ENCODE peak calls at places on chromosomes 2 and 18, in nine cellular contexts. One of them, this sample, is unnamed.

GRCh38 chr2:107569496-107569895 is 257.2 kb upstream of the RGPD4 start:
- DNase-seq in IMR-90: no peak
- DNase-seq in CD8-positive, alpha-beta memory T cell: no peak
- DNase-seq in natural killer cell treated with Interleukin-12 subunit alpha and Interleukin-12 subunit beta and Interleukin-15 and Interleukin-18, amount 100 ng/mL, for 72 hours: no peak
- DNase-seq in activated CD8-positive, alpha-beta memory T cell treated with anti-CD3 and anti-CD28 coated beads for 24 hours: no peak
- DNase-seq in Caki2: no peak
- DNase-seq in activated T-helper 1 cell treated with Interleukin-2 at 50 U/mL for 16 hours: no peak
- DNase-seq in activated effector memory CD4-positive, alpha-beta T cell treated with Interleukin-2 at 50 U/mL for 16 hours: no peak
- DNase-seq in AG09319: no peak
- DNase-seq in this sample: no peak

GRCh38 chr2:149027602-149028250 is 10.8 kb upstream of the LYPD6B start:
- DNase-seq in IMR-90: no peak
- DNase-seq in CD8-positive, alpha-beta memory T cell: no peak
- DNase-seq in natural killer cell treated with Interleukin-12 subunit alpha and Interleukin-12 subunit beta and Interleukin-15 and Interleukin-18, amount 100 ng/mL, for 72 hours: no peak
- DNase-seq in activated CD8-positive, alpha-beta memory T cell treated with anti-CD3 and anti-CD28 coated beads for 24 hours: no peak
- DNase-seq in Caki2: no peak
- DNase-seq in activated T-helper 1 cell treated with Interleukin-2 at 50 U/mL for 16 hours: no peak
- DNase-seq in activated effector memory CD4-positive, alpha-beta T cell treated with Interleukin-2 at 50 U/mL for 16 hours: no peak
- DNase-seq in AG09319: no peak
- DNase-seq in this sample: no peak

GRCh38 chr2:205129531-205129930 is 552.8 kb upstream of the NRP2 start:
- DNase-seq in IMR-90: no peak
- DNase-seq in CD8-positive, alpha-beta memory T cell: no peak
- DNase-seq in natural killer cell treated with Interleukin-12 subunit alpha and Interleukin-12 subunit beta and Interleukin-15 and Interleukin-18, amount 100 ng/mL, for 72 hours: no peak
- DNase-seq in activated CD8-positive, alpha-beta memory T cell treated with anti-CD3 and anti-CD28 coated beads for 24 hours: no peak
- DNase-seq in Caki2: no peak
- DNase-seq in activated T-helper 1 cell treated with Interleukin-2 at 50 U/mL for 16 hours: no peak
- DNase-seq in activated effector memory CD4-positive, alpha-beta T cell treated with Interleukin-2 at 50 U/mL for 16 hours: no peak
- DNase-seq in AG09319: no peak
- DNase-seq in this sample: no peak

GRCh38 chr2:205708231-205708631 is 25.9 kb downstream of the NRP2 start:
- DNase-seq in IMR-90: peak; percentile 90
- DNase-seq in CD8-positive, alpha-beta memory T cell: no peak
- DNase-seq in natural killer cell treated with Interleukin-12 subunit alpha and Interleukin-12 subunit beta and Interleukin-15 and Interleukin-18, amount 100 ng/mL, for 72 hours: no peak
- DNase-seq in activated CD8-positive, alpha-beta memory T cell treated with anti-CD3 and anti-CD28 coated beads for 24 hours: no peak
- DNase-seq in Caki2: no peak
- DNase-seq in activated T-helper 1 cell treated with Interleukin-2 at 50 U/mL for 16 hours: no peak
- DNase-seq in activated effector memory CD4-positive, alpha-beta T cell treated with Interleukin-2 at 50 U/mL for 16 hours: no peak
- DNase-seq in AG09319: no peak
- DNase-seq in this sample: no peak

GRCh38 chr2:102736174-102736606 is 25.6 kb upstream of the TMEM182 start:
- DNase-seq in IMR-90: peak; percentile 20
- DNase-seq in CD8-positive, alpha-beta memory T cell: peak; percentile 49
- DNase-seq in natural killer cell treated with Interleukin-12 subunit alpha and Interleukin-12 subunit beta and Interleukin-15 and Interleukin-18, amount 100 ng/mL, for 72 hours: no peak
- DNase-seq in activated CD8-positive, alpha-beta memory T cell treated with anti-CD3 and anti-CD28 coated beads for 24 hours: no peak
- DNase-seq in Caki2: peak; percentile 70
- DNase-seq in activated T-helper 1 cell treated with Interleukin-2 at 50 U/mL for 16 hours: no peak
- DNase-seq in activated effector memory CD4-positive, alpha-beta T cell treated with Interleukin-2 at 50 U/mL for 16 hours: no peak
- DNase-seq in AG09319: no peak
- DNase-seq in this sample: no peak

GRCh38 chr2:10507106-10507505 is 59.0 kb upstream of the ODC1 start:
- DNase-seq in IMR-90: no peak
- DNase-seq in CD8-positive, alpha-beta memory T cell: no peak
- DNase-seq in natural killer cell treated with Interleukin-12 subunit alpha and Interleukin-12 subunit beta and Interleukin-15 and Interleukin-18, amount 100 ng/mL, for 72 hours: no peak
- DNase-seq in activated CD8-positive, alpha-beta memory T cell treated with anti-CD3 and anti-CD28 coated beads for 24 hours: peak; percentile 37
- DNase-seq in Caki2: no peak
- DNase-seq in activated T-helper 1 cell treated with Interleukin-2 at 50 U/mL for 16 hours: no peak
- DNase-seq in activated effector memory CD4-positive, alpha-beta T cell treated with Interleukin-2 at 50 U/mL for 16 hours: no peak
- DNase-seq in AG09319: no peak
- DNase-seq in this sample: peak; percentile 75

GRCh38 chr2:45874324-45874723 is 222.8 kb downstream of the PRKCE start:
- DNase-seq in IMR-90: no peak
- DNase-seq in CD8-positive, alpha-beta memory T cell: no peak
- DNase-seq in natural killer cell treated with Interleukin-12 subunit alpha and Interleukin-12 subunit beta and Interleukin-15 and Interleukin-18, amount 100 ng/mL, for 72 hours: no peak
- DNase-seq in activated CD8-positive, alpha-beta memory T cell treated with anti-CD3 and anti-CD28 coated beads for 24 hours: no peak
- DNase-seq in Caki2: no peak
- DNase-seq in activated T-helper 1 cell treated with Interleukin-2 at 50 U/mL for 16 hours: no peak
- DNase-seq in activated effector memory CD4-positive, alpha-beta T cell treated with Interleukin-2 at 50 U/mL for 16 hours: no peak
- DNase-seq in AG09319: no peak
- DNase-seq in this sample: no peak

GRCh38 chr2:149166958-149167810 is 128.7 kb downstream of the LYPD6B start:
- DNase-seq in IMR-90: no peak
- DNase-seq in CD8-positive, alpha-beta memory T cell: peak; percentile 50
- DNase-seq in natural killer cell treated with Interleukin-12 subunit alpha and Interleukin-12 subunit beta and Interleukin-15 and Interleukin-18, amount 100 ng/mL, for 72 hours: no peak
- DNase-seq in activated CD8-positive, alpha-beta memory T cell treated with anti-CD3 and anti-CD28 coated beads for 24 hours: peak; percentile 65
- DNase-seq in Caki2: no peak
- DNase-seq in activated T-helper 1 cell treated with Interleukin-2 at 50 U/mL for 16 hours: no peak
- DNase-seq in activated effector memory CD4-positive, alpha-beta T cell treated with Interleukin-2 at 50 U/mL for 16 hours: peak; percentile 8
- DNase-seq in AG09319: no peak
- DNase-seq in this sample: no peak

GRCh38 chr2:207163053-207163814 is 2.5 kb downstream of the KLF7 start:
- DNase-seq in IMR-90: peak; percentile 92
- DNase-seq in CD8-positive, alpha-beta memory T cell: no peak
- DNase-seq in natural killer cell treated with Interleukin-12 subunit alpha and Interleukin-12 subunit beta and Interleukin-15 and Interleukin-18, amount 100 ng/mL, for 72 hours: no peak
- DNase-seq in activated CD8-positive, alpha-beta memory T cell treated with anti-CD3 and anti-CD28 coated beads for 24 hours: no peak
- DNase-seq in Caki2: peak; percentile 89
- DNase-seq in activated T-helper 1 cell treated with Interleukin-2 at 50 U/mL for 16 hours: no peak
- DNase-seq in activated effector memory CD4-positive, alpha-beta T cell treated with Interleukin-2 at 50 U/mL for 16 hours: no peak
- DNase-seq in AG09319: no peak
- DNase-seq in this sample: no peak

GRCh38 chr2:212949786-212950185 is 201.6 kb downstream of the IKZF2 start:
- DNase-seq in IMR-90: no peak
- DNase-seq in CD8-positive, alpha-beta memory T cell: no peak
- DNase-seq in natural killer cell treated with Interleukin-12 subunit alpha and Interleukin-12 subunit beta and Interleukin-15 and Interleukin-18, amount 100 ng/mL, for 72 hours: no peak
- DNase-seq in activated CD8-positive, alpha-beta memory T cell treated with anti-CD3 and anti-CD28 coated beads for 24 hours: no peak
- DNase-seq in Caki2: no peak
- DNase-seq in activated T-helper 1 cell treated with Interleukin-2 at 50 U/mL for 16 hours: no peak
- DNase-seq in activated effector memory CD4-positive, alpha-beta T cell treated with Interleukin-2 at 50 U/mL for 16 hours: no peak
- DNase-seq in AG09319: no peak
- DNase-seq in this sample: no peak

GRCh38 chr18:79522451-79523220 is 126.9 kb downstream of the NFATC1 start:
- DNase-seq in IMR-90: no peak
- DNase-seq in CD8-positive, alpha-beta memory T cell: peak; percentile 86
- DNase-seq in natural killer cell treated with Interleukin-12 subunit alpha and Interleukin-12 subunit beta and Interleukin-15 and Interleukin-18, amount 100 ng/mL, for 72 hours: no peak
- DNase-seq in activated CD8-positive, alpha-beta memory T cell treated with anti-CD3 and anti-CD28 coated beads for 24 hours: peak; percentile 79
- DNase-seq in Caki2: no peak
- DNase-seq in activated T-helper 1 cell treated with Interleukin-2 at 50 U/mL for 16 hours: peak; percentile 47
- DNase-seq in activated effector memory CD4-positive, alpha-beta T cell treated with Interleukin-2 at 50 U/mL for 16 hours: peak; percentile 44
- DNase-seq in AG09319: no peak
- DNase-seq in this sample: peak; percentile 78

GRCh38 chr2:24207359-24207758 is 32.5 kb downstream of the FAM228A start:
- DNase-seq in IMR-90: no peak
- DNase-seq in CD8-positive, alpha-beta memory T cell: no peak
- DNase-seq in natural killer cell treated with Interleukin-12 subunit alpha and Interleukin-12 subunit beta and Interleukin-15 and Interleukin-18, amount 100 ng/mL, for 72 hours: no peak
- DNase-seq in activated CD8-positive, alpha-beta memory T cell treated with anti-CD3 and anti-CD28 coated beads for 24 hours: no peak
- DNase-seq in Caki2: no peak
- DNase-seq in activated T-helper 1 cell treated with Interleukin-2 at 50 U/mL for 16 hours: no peak
- DNase-seq in activated effector memory CD4-positive, alpha-beta T cell treated with Interleukin-2 at 50 U/mL for 16 hours: no peak
- DNase-seq in AG09319: no peak
- DNase-seq in this sample: peak; percentile 80

GRCh38 chr18:41461058-41461560 is 493.9 kb upstream of the PIK3C3 start:
- DNase-seq in IMR-90: no peak
- DNase-seq in CD8-positive, alpha-beta memory T cell: no peak
- DNase-seq in natural killer cell treated with Interleukin-12 subunit alpha and Interleukin-12 subunit beta and Interleukin-15 and Interleukin-18, amount 100 ng/mL, for 72 hours: no peak
- DNase-seq in activated CD8-positive, alpha-beta memory T cell treated with anti-CD3 and anti-CD28 coated beads for 24 hours: no peak
- DNase-seq in Caki2: no peak
- DNase-seq in activated T-helper 1 cell treated with Interleukin-2 at 50 U/mL for 16 hours: no peak
- DNase-seq in activated effector memory CD4-positive, alpha-beta T cell treated with Interleukin-2 at 50 U/mL for 16 hours: no peak
- DNase-seq in AG09319: no peak
- DNase-seq in this sample: no peak

GRCh38 chr2:241315879-241316700 is at the start of gene SEPTIN2:
- DNase-seq in IMR-90: peak; percentile 28
- DNase-seq in CD8-positive, alpha-beta memory T cell: peak; percentile 85
- DNase-seq in natural killer cell treated with Interleukin-12 subunit alpha and Interleukin-12 subunit beta and Interleukin-15 and Interleukin-18, amount 100 ng/mL, for 72 hours: peak; percentile 89
- DNase-seq in activated CD8-positive, alpha-beta memory T cell treated with anti-CD3 and anti-CD28 coated beads for 24 hours: peak; percentile 94
- DNase-seq in Caki2: peak; percentile 73
- DNase-seq in activated T-helper 1 cell treated with Interleukin-2 at 50 U/mL for 16 hours: no peak
- DNase-seq in activated effector memory CD4-positive, alpha-beta T cell treated with Interleukin-2 at 50 U/mL for 16 hours: no peak
- DNase-seq in AG09319: no peak
- DNase-seq in this sample: peak; percentile 93

GRCh38 chr2:238900511-238900910 is 52.6 kb downstream of the TWIST2 start:
- DNase-seq in IMR-90: peak; percentile 18
- DNase-seq in CD8-positive, alpha-beta memory T cell: no peak
- DNase-seq in natural killer cell treated with Interleukin-12 subunit alpha and Interleukin-12 subunit beta and Interleukin-15 and Interleukin-18, amount 100 ng/mL, for 72 hours: no peak
- DNase-seq in activated CD8-positive, alpha-beta memory T cell treated with anti-CD3 and anti-CD28 coated beads for 24 hours: no peak
- DNase-seq in Caki2: no peak
- DNase-seq in activated T-helper 1 cell treated with Interleukin-2 at 50 U/mL for 16 hours: no peak
- DNase-seq in activated effector memory CD4-positive, alpha-beta T cell treated with Interleukin-2 at 50 U/mL for 16 hours: no peak
- DNase-seq in AG09319: no peak
- DNase-seq in this sample: no peak

GRCh38 chr2:105755895-105756294 is 11.2 kb downstream of the NCK2 start:
- DNase-seq in IMR-90: no peak
- DNase-seq in CD8-positive, alpha-beta memory T cell: no peak
- DNase-seq in natural killer cell treated with Interleukin-12 subunit alpha and Interleukin-12 subunit beta and Interleukin-15 and Interleukin-18, amount 100 ng/mL, for 72 hours: no peak
- DNase-seq in activated CD8-positive, alpha-beta memory T cell treated with anti-CD3 and anti-CD28 coated beads for 24 hours: no peak
- DNase-seq in Caki2: no peak
- DNase-seq in activated T-helper 1 cell treated with Interleukin-2 at 50 U/mL for 16 hours: no peak
- DNase-seq in activated effector memory CD4-positive, alpha-beta T cell treated with Interleukin-2 at 50 U/mL for 16 hours: no peak
- DNase-seq in AG09319: no peak
- DNase-seq in this sample: no peak

GRCh38 chr2:129883121-129883520 is 96.3 kb upstream of the RAB6C start:
- DNase-seq in IMR-90: no peak
- DNase-seq in CD8-positive, alpha-beta memory T cell: no peak
- DNase-seq in natural killer cell treated with Interleukin-12 subunit alpha and Interleukin-12 subunit beta and Interleukin-15 and Interleukin-18, amount 100 ng/mL, for 72 hours: no peak
- DNase-seq in activated CD8-positive, alpha-beta memory T cell treated with anti-CD3 and anti-CD28 coated beads for 24 hours: no peak
- DNase-seq in Caki2: no peak
- DNase-seq in activated T-helper 1 cell treated with Interleukin-2 at 50 U/mL for 16 hours: no peak
- DNase-seq in activated effector memory CD4-positive, alpha-beta T cell treated with Interleukin-2 at 50 U/mL for 16 hours: no peak
- DNase-seq in AG09319: no peak
- DNase-seq in this sample: peak; percentile 73

GRCh38 chr2:205734436-205734835 is 52.1 kb downstream of the NRP2 start:
- DNase-seq in IMR-90: peak; percentile 90
- DNase-seq in CD8-positive, alpha-beta memory T cell: no peak
- DNase-seq in natural killer cell treated with Interleukin-12 subunit alpha and Interleukin-12 subunit beta and Interleukin-15 and Interleukin-18, amount 100 ng/mL, for 72 hours: no peak
- DNase-seq in activated CD8-positive, alpha-beta memory T cell treated with anti-CD3 and anti-CD28 coated beads for 24 hours: no peak
- DNase-seq in Caki2: peak; percentile 55
- DNase-seq in activated T-helper 1 cell treated with Interleukin-2 at 50 U/mL for 16 hours: no peak
- DNase-seq in activated effector memory CD4-positive, alpha-beta T cell treated with Interleukin-2 at 50 U/mL for 16 hours: no peak
- DNase-seq in AG09319: peak; percentile 25
- DNase-seq in this sample: no peak

GRCh38 chr2:160408205-160408561 is 85.4 kb downstream of the RBMS1 start:
- DNase-seq in IMR-90: no peak
- DNase-seq in CD8-positive, alpha-beta memory T cell: no peak
- DNase-seq in natural killer cell treated with Interleukin-12 subunit alpha and Interleukin-12 subunit beta and Interleukin-15 and Interleukin-18, amount 100 ng/mL, for 72 hours: no peak
- DNase-seq in activated CD8-positive, alpha-beta memory T cell treated with anti-CD3 and anti-CD28 coated beads for 24 hours: no peak
- DNase-seq in Caki2: peak; percentile 51
- DNase-seq in activated T-helper 1 cell treated with Interleukin-2 at 50 U/mL for 16 hours: no peak
- DNase-seq in activated effector memory CD4-positive, alpha-beta T cell treated with Interleukin-2 at 50 U/mL for 16 hours: no peak
- DNase-seq in AG09319: no peak
- DNase-seq in this sample: no peak

GRCh38 chr2:155947069-155947468 is 385.5 kb downstream of the NR4A2 start:
- DNase-seq in IMR-90: no peak
- DNase-seq in CD8-positive, alpha-beta memory T cell: no peak
- DNase-seq in natural killer cell treated with Interleukin-12 subunit alpha and Interleukin-12 subunit beta and Interleukin-15 and Interleukin-18, amount 100 ng/mL, for 72 hours: no peak
- DNase-seq in activated CD8-positive, alpha-beta memory T cell treated with anti-CD3 and anti-CD28 coated beads for 24 hours: no peak
- DNase-seq in Caki2: no peak
- DNase-seq in activated T-helper 1 cell treated with Interleukin-2 at 50 U/mL for 16 hours: no peak
- DNase-seq in activated effector memory CD4-positive, alpha-beta T cell treated with Interleukin-2 at 50 U/mL for 16 hours: no peak
- DNase-seq in AG09319: no peak
- DNase-seq in this sample: no peak

GRCh38 chr2:9336209-9336533 is 87.2 kb downstream of the ITGB1BP1 start:
- DNase-seq in IMR-90: peak; percentile 60
- DNase-seq in CD8-positive, alpha-beta memory T cell: no peak
- DNase-seq in natural killer cell treated with Interleukin-12 subunit alpha and Interleukin-12 subunit beta and Interleukin-15 and Interleukin-18, amount 100 ng/mL, for 72 hours: no peak
- DNase-seq in activated CD8-positive, alpha-beta memory T cell treated with anti-CD3 and anti-CD28 coated beads for 24 hours: no peak
- DNase-seq in Caki2: no peak
- DNase-seq in activated T-helper 1 cell treated with Interleukin-2 at 50 U/mL for 16 hours: no peak
- DNase-seq in activated effector memory CD4-positive, alpha-beta T cell treated with Interleukin-2 at 50 U/mL for 16 hours: no peak
- DNase-seq in AG09319: no peak
- DNase-seq in this sample: no peak

GRCh38 chr2:179712825-179713224 is 148.6 kb downstream of the ZNF385B start:
- DNase-seq in IMR-90: no peak
- DNase-seq in CD8-positive, alpha-beta memory T cell: no peak
- DNase-seq in natural killer cell treated with Interleukin-12 subunit alpha and Interleukin-12 subunit beta and Interleukin-15 and Interleukin-18, amount 100 ng/mL, for 72 hours: no peak
- DNase-seq in activated CD8-positive, alpha-beta memory T cell treated with anti-CD3 and anti-CD28 coated beads for 24 hours: no peak
- DNase-seq in Caki2: no peak
- DNase-seq in activated T-helper 1 cell treated with Interleukin-2 at 50 U/mL for 16 hours: no peak
- DNase-seq in activated effector memory CD4-positive, alpha-beta T cell treated with Interleukin-2 at 50 U/mL for 16 hours: no peak
- DNase-seq in AG09319: no peak
- DNase-seq in this sample: no peak

GRCh38 chr2:228023619-228024018 is 152.2 kb downstream of the DAW1 start:
- DNase-seq in IMR-90: no peak
- DNase-seq in CD8-positive, alpha-beta memory T cell: no peak
- DNase-seq in natural killer cell treated with Interleukin-12 subunit alpha and Interleukin-12 subunit beta and Interleukin-15 and Interleukin-18, amount 100 ng/mL, for 72 hours: no peak
- DNase-seq in activated CD8-positive, alpha-beta memory T cell treated with anti-CD3 and anti-CD28 coated beads for 24 hours: no peak
- DNase-seq in Caki2: peak; percentile 62
- DNase-seq in activated T-helper 1 cell treated with Interleukin-2 at 50 U/mL for 16 hours: no peak
- DNase-seq in activated effector memory CD4-positive, alpha-beta T cell treated with Interleukin-2 at 50 U/mL for 16 hours: no peak
- DNase-seq in AG09319: no peak
- DNase-seq in this sample: no peak

GRCh38 chr2:38443021-38443541 is 66.0 kb upstream of the ATL2 start:
- DNase-seq in IMR-90: no peak
- DNase-seq in CD8-positive, alpha-beta memory T cell: no peak
- DNase-seq in natural killer cell treated with Interleukin-12 subunit alpha and Interleukin-12 subunit beta and Interleukin-15 and Interleukin-18, amount 100 ng/mL, for 72 hours: no peak
- DNase-seq in activated CD8-positive, alpha-beta memory T cell treated with anti-CD3 and anti-CD28 coated beads for 24 hours: no peak
- DNase-seq in Caki2: peak; percentile 48
- DNase-seq in activated T-helper 1 cell treated with Interleukin-2 at 50 U/mL for 16 hours: no peak
- DNase-seq in activated effector memory CD4-positive, alpha-beta T cell treated with Interleukin-2 at 50 U/mL for 16 hours: no peak
- DNase-seq in AG09319: no peak
- DNase-seq in this sample: no peak

GRCh38 chr2:30981101-30981500 is 157.1 kb downstream of the GALNT14 start:
- DNase-seq in IMR-90: no peak
- DNase-seq in CD8-positive, alpha-beta memory T cell: no peak
- DNase-seq in natural killer cell treated with Interleukin-12 subunit alpha and Interleukin-12 subunit beta and Interleukin-15 and Interleukin-18, amount 100 ng/mL, for 72 hours: no peak
- DNase-seq in activated CD8-positive, alpha-beta memory T cell treated with anti-CD3 and anti-CD28 coated beads for 24 hours: no peak
- DNase-seq in Caki2: no peak
- DNase-seq in activated T-helper 1 cell treated with Interleukin-2 at 50 U/mL for 16 hours: no peak
- DNase-seq in activated effector memory CD4-positive, alpha-beta T cell treated with Interleukin-2 at 50 U/mL for 16 hours: no peak
- DNase-seq in AG09319: peak; percentile 28
- DNase-seq in this sample: no peak

GRCh38 chr2:63842149-63843061 is 709 bp downstream of the UGP2 start:
- DNase-seq in IMR-90: peak; percentile 81
- DNase-seq in CD8-positive, alpha-beta memory T cell: no peak
- DNase-seq in natural killer cell treated with Interleukin-12 subunit alpha and Interleukin-12 subunit beta and Interleukin-15 and Interleukin-18, amount 100 ng/mL, for 72 hours: no peak
- DNase-seq in activated CD8-positive, alpha-beta memory T cell treated with anti-CD3 and anti-CD28 coated beads for 24 hours: no peak
- DNase-seq in Caki2: peak; percentile 42
- DNase-seq in activated T-helper 1 cell treated with Interleukin-2 at 50 U/mL for 16 hours: no peak
- DNase-seq in activated effector memory CD4-positive, alpha-beta T cell treated with Interleukin-2 at 50 U/mL for 16 hours: no peak
- DNase-seq in AG09319: peak; percentile 61
- DNase-seq in this sample: no peak

GRCh38 chr18:35616664-35617423 is 35.3 kb downstream of the GALNT1 start:
- DNase-seq in IMR-90: peak; percentile 92
- DNase-seq in CD8-positive, alpha-beta memory T cell: peak; percentile 84
- DNase-seq in natural killer cell treated with Interleukin-12 subunit alpha and Interleukin-12 subunit beta and Interleukin-15 and Interleukin-18, amount 100 ng/mL, for 72 hours: peak; percentile 78
- DNase-seq in activated CD8-positive, alpha-beta memory T cell treated with anti-CD3 and anti-CD28 coated beads for 24 hours: peak; percentile 71
- DNase-seq in Caki2: peak; percentile 66
- DNase-seq in activated T-helper 1 cell treated with Interleukin-2 at 50 U/mL for 16 hours: peak; percentile 35
- DNase-seq in activated effector memory CD4-positive, alpha-beta T cell treated with Interleukin-2 at 50 U/mL for 16 hours: peak; percentile 33
- DNase-seq in AG09319: no peak
- DNase-seq in this sample: no peak

GRCh38 chr18:51559902-51560287 is 362.4 kb upstream of the MEX3C start:
- DNase-seq in IMR-90: no peak
- DNase-seq in CD8-positive, alpha-beta memory T cell: no peak
- DNase-seq in natural killer cell treated with Interleukin-12 subunit alpha and Interleukin-12 subunit beta and Interleukin-15 and Interleukin-18, amount 100 ng/mL, for 72 hours: no peak
- DNase-seq in activated CD8-positive, alpha-beta memory T cell treated with anti-CD3 and anti-CD28 coated beads for 24 hours: no peak
- DNase-seq in Caki2: no peak
- DNase-seq in activated T-helper 1 cell treated with Interleukin-2 at 50 U/mL for 16 hours: no peak
- DNase-seq in activated effector memory CD4-positive, alpha-beta T cell treated with Interleukin-2 at 50 U/mL for 16 hours: no peak
- DNase-seq in AG09319: no peak
- DNase-seq in this sample: no peak

GRCh38 chr18:13500891-13501887 is 225.2 kb downstream of the FAM210A start:
- DNase-seq in IMR-90: peak; percentile 45
- DNase-seq in CD8-positive, alpha-beta memory T cell: no peak
- DNase-seq in natural killer cell treated with Interleukin-12 subunit alpha and Interleukin-12 subunit beta and Interleukin-15 and Interleukin-18, amount 100 ng/mL, for 72 hours: no peak
- DNase-seq in activated CD8-positive, alpha-beta memory T cell treated with anti-CD3 and anti-CD28 coated beads for 24 hours: no peak
- DNase-seq in Caki2: peak; percentile 4
- DNase-seq in activated T-helper 1 cell treated with Interleukin-2 at 50 U/mL for 16 hours: no peak
- DNase-seq in activated effector memory CD4-positive, alpha-beta T cell treated with Interleukin-2 at 50 U/mL for 16 hours: no peak
- DNase-seq in AG09319: no peak
- DNase-seq in this sample: no peak

GRCh38 chr2:229713371-229714079 is 830 bp downstream of the DNER start:
- DNase-seq in IMR-90: no peak
- DNase-seq in CD8-positive, alpha-beta memory T cell: no peak
- DNase-seq in natural killer cell treated with Interleukin-12 subunit alpha and Interleukin-12 subunit beta and Interleukin-15 and Interleukin-18, amount 100 ng/mL, for 72 hours: no peak
- DNase-seq in activated CD8-positive, alpha-beta memory T cell treated with anti-CD3 and anti-CD28 coated beads for 24 hours: peak; percentile 62
- DNase-seq in Caki2: peak; percentile 49
- DNase-seq in activated T-helper 1 cell treated with Interleukin-2 at 50 U/mL for 16 hours: no peak
- DNase-seq in activated effector memory CD4-positive, alpha-beta T cell treated with Interleukin-2 at 50 U/mL for 16 hours: no peak
- DNase-seq in AG09319: no peak
- DNase-seq in this sample: no peak